ENCODE peak calls at places on chromosomes 6 and 20, in nine cellular contexts. O, G, M, R, B, S, N, W and X are unnamed samples.

GRCh38 chr6:16129623-16130243 is 847 bp downstream of the MYLIP start:
- DNase-seq in M (peak; percentile 26), B (peak; percentile 32), N (no peak), W (peak; percentile 55), S (peak; percentile 28), R (no peak), G (peak; percentile 51), O (peak; percentile 46), X (peak; percentile 84)

GRCh38 chr6:111427341-111428116 is 55.5 kb downstream of the REV3L start:
- DNase-seq in G (no peak), O (no peak), R (no peak), S (peak; percentile 90), M (no peak), B (peak; percentile 14), N (no peak), W (peak; percentile 60), X (no peak)

GRCh38 chr6:89582669-89583325 is 55.8 kb downstream of the LYRM2 start:
- DNase-seq in G (peak; percentile 46), N (no peak), O (no peak), R (no peak), M (no peak), B (no peak), S (no peak), W (no peak), X (no peak)

GRCh38 chr6:54718541-54719023 is 128.0 kb upstream of the FAM83B start:
- DNase-seq in S (no peak), M (no peak), G (no peak), B (peak; percentile 27), N (no peak), R (no peak), O (no peak), W (no peak), X (no peak)

GRCh38 chr6:75493400-75494064 is at the start of gene FILIP1:
- DNase-seq in M (peak; percentile 86), N (no peak), B (peak; percentile 73), R (peak; percentile 33), S (peak; percentile 28), O (no peak), G (peak; percentile 31), W (no peak), X (peak; percentile 57)

GRCh38 chr6:37092851-37093727 is 76.9 kb upstream of the PIM1 start:
- DNase-seq in W (no peak), B (no peak), O (no peak), S (peak; percentile 30), R (no peak), M (no peak), N (no peak), G (no peak), X (no peak)

GRCh38 chr6:10412948-10413849 is 1.7 kb downstream of the TFAP2A start:
- DNase-seq in W (no peak), R (no peak), O (no peak), M (no peak), B (no peak), G (peak; percentile 67), S (peak; percentile 70), N (no peak), X (no peak)

GRCh38 chr6:31122803-31123706 is 2.8 kb upstream of the CDSN start:
- DNase-seq in R (peak; percentile 94), S (peak; percentile 96), N (no peak), O (no peak), G (no peak), M (peak; percentile 81), W (no peak), B (peak; percentile 77), X (peak; percentile 79)

GRCh38 chr6:85679445-85680123 is 36.9 kb upstream of the SYNCRIP start:
- DNase-seq in B (no peak), M (no peak), O (no peak), W (peak; percentile 38), S (peak; percentile 47), R (no peak), N (no peak), G (no peak), X (no peak)

GRCh38 chr20:58102744-58103516 is 125.5 kb downstream of the ANKRD60 start:
- DNase-seq in O (no peak), S (peak; percentile 28), N (no peak), M (no peak), R (no peak), B (peak; percentile 90), G (no peak), W (no peak), X (no peak)

GRCh38 chr20:19814241-19814640 is 56.2 kb downstream of the RIN2 start:
- DNase-seq in N (no peak), G (no peak), M (no peak), O (no peak), W (no peak), S (no peak), B (no peak), R (no peak), X (no peak)

GRCh38 chr6:92701425-92702096 is 717.8 kb downstream of the EPHA7 start:
- DNase-seq in G (no peak), N (no peak), B (peak; percentile 25), W (no peak), M (no peak), S (no peak), R (no peak), O (no peak), X (no peak)

GRCh38 chr20:40251284-40251932 is 437.6 kb downstream of the MAFB start:
- DNase-seq in B (peak; percentile 84), O (no peak), M (no peak), S (peak; percentile 60), R (no peak), N (no peak), G (peak; percentile 76), W (no peak), X (no peak)

GRCh38 chr6:120378582-120379220 is 955.6 kb downstream of the TBC1D32 start:
- DNase-seq in S (peak; percentile 41), O (no peak), G (peak; percentile 76), N (no peak), R (no peak), W (peak; percentile 25), B (peak; percentile 56), M (no peak), X (no peak)

GRCh38 chr20:59005523-59006166 is 1.4 kb downstream of the CTSZ start:
- DNase-seq in G (no peak), N (no peak), M (no peak), O (no peak), W (no peak), B (no peak), S (no peak), R (no peak), X (no peak)

GRCh38 chr20:35341366-35342028 is 49.3 kb upstream of the FAM83C start:
- DNase-seq in W (no peak), M (no peak), G (no peak), O (no peak), S (peak; percentile 42), R (no peak), B (no peak), N (no peak), X (no peak)

GRCh38 chr6:29694637-29695036 is 13.7 kb upstream of the ZFP57 start:
- DNase-seq in O (no peak), G (no peak), S (no peak), B (no peak), M (no peak), R (no peak), W (no peak), N (no peak), X (no peak)

GRCh38 chr6:141050470-141050869 is 1082.3 kb upstream of the GJE1 start:
- DNase-seq in B (no peak), N (no peak), S (no peak), G (no peak), W (no peak), M (no peak), O (no peak), R (no peak), X (no peak)

DNA sequence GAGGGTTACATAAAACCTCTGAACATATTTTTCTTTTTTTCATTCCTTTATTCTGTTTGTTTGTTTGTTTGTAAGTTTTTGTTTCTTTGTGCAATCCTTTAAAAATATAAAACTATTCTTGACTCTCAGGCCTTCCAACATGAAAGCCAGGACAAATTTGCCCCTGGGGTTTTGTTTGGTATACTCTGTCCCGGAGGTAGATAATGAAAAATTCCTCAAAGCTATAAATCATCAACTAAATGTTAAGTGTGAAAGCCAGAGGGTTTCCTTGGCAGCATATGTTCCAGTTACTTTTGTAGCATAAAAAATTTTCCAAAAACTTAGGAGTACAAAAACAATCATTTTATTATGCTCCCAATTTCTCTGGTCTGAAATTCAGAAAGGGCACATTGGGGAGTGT is 1084.3 kb upstream of the GJE1 start:
- DNase-seq in R (no peak), G (no peak), W (no peak), N (no peak), M (no peak), O (no peak), B (no peak), S (no peak), X (no peak)
- H3K4me3 ChIP-seq in R (no peak overlapping the region), G (no peak overlapping the region), W (no peak overlapping the region), N (no peak overlapping the region), M (no peak overlapping the region), O (no peak overlapping the region), B (no peak overlapping the region), S (no peak overlapping the region), X (no peak overlapping the region)

GRCh38 chr20:5602346-5602745 is 147.9 kb upstream of the SHLD1 start:
- DNase-seq in O (no peak), S (peak; percentile 67), M (no peak), B (no peak), G (no peak), N (no peak), W (no peak), R (no peak), X (no peak)
- H3K4me1 ChIP-seq in O (peaks cover 58% of the 10 kb centered on the region), S (peaks cover 9% of the 10 kb centered on the region), M (peaks cover 48% of the 10 kb centered on the region), B (no peaks in the 10 kb centered on the region), G (no peaks in the 10 kb centered on the region), N (peaks cover 73% of the 10 kb centered on the region), W (peaks cover 51% of the 10 kb centered on the region), R (peaks cover 4% of the 10 kb centered on the region), X (peaks cover 5% of the 10 kb centered on the region)

GRCh38 chr6:35490821-35491557 is 5.9 kb downstream of the TEAD3 start:
- DNase-seq in M (no peak), G (no peak), O (no peak), R (no peak), N (no peak), S (no peak), W (no peak), B (no peak), X (no peak)
- H3K4me3 ChIP-seq in M (peak overlapping the region; percentile 32), G (no peak overlapping the region), O (no peak overlapping the region), R (peak overlapping the region; percentile 32), N (no peak overlapping the region), S (no peak overlapping the region), W (no peak overlapping the region), B (peak overlapping the region; percentile 51), X (no peak overlapping the region)

GRCh38 chr20:54122681-54123586 is 50.9 kb downstream of the CYP24A1 start:
- DNase-seq in N (no peak), O (no peak), W (no peak), G (no peak), B (no peak), R (no peak), S (no peak), M (no peak), X (no peak)
- H3K4me1 ChIP-seq in N (no peaks in the 10 kb centered on the region), O (no peaks in the 10 kb centered on the region), W (no peaks in the 10 kb centered on the region), G (peaks cover 2% of the 10 kb centered on the region), B (no peaks in the 10 kb centered on the region), R (no peaks in the 10 kb centered on the region), S (peaks cover 29% of the 10 kb centered on the region), M (no peaks in the 10 kb centered on the region), X (peaks cover 11% of the 10 kb centered on the region)